ENCODE peak calls at places on chromosomes 16 and 17, in six cellular contexts. One of them, this sample, is unnamed.

GRCh38 chr16:78584991-78585390 is 485.5 kb downstream of the WWOX start:
- DNase-seq in endodermal cell: no peak
- DNase-seq in mesendoderm: no peak
- DNase-seq in spleen: no peak
- DNase-seq in Caco-2: no peak
- DNase-seq in psoas muscle: no peak
- DNase-seq in this sample: no peak

GRCh38 chr16:58792188-58792587 is 58.1 kb upstream of the GOT2 start:
- DNase-seq in Caco-2: no peak
- DNase-seq in spleen: no peak
- DNase-seq in mesendoderm: no peak
- DNase-seq in endodermal cell: no peak
- DNase-seq in psoas muscle: no peak
- DNase-seq in this sample: no peak

GRCh38 chr16:35746281-35746962 is 2287.0 kb downstream of the TP53TG3F start:
- DNase-seq in Caco-2: no peak
- DNase-seq in spleen: no peak
- DNase-seq in endodermal cell: no peak
- DNase-seq in mesendoderm: no peak
- DNase-seq in psoas muscle: no peak
- DNase-seq in this sample: no peak

GRCh38 chr17:72466199-72466598 is 345.4 kb downstream of the SOX9 start:
- DNase-seq in psoas muscle: no peak
- DNase-seq in mesendoderm: no peak
- DNase-seq in endodermal cell: no peak
- DNase-seq in Caco-2: peak; percentile 72
- DNase-seq in spleen: no peak
- DNase-seq in this sample: peak; percentile 95

GRCh38 chr17:38713456-38713855 is 8.4 kb downstream of the MLLT6 start:
- DNase-seq in psoas muscle: no peak
- DNase-seq in endodermal cell: no peak
- DNase-seq in spleen: no peak
- DNase-seq in mesendoderm: no peak
- DNase-seq in Caco-2: no peak
- DNase-seq in this sample: no peak

GRCh38 chr17:36918260-36918691 is 19.0 kb upstream of the LHX1 start:
- DNase-seq in psoas muscle: no peak
- DNase-seq in mesendoderm: peak; percentile 83
- DNase-seq in spleen: no peak
- DNase-seq in Caco-2: no peak
- DNase-seq in endodermal cell: peak; percentile 85
- DNase-seq in this sample: no peak

GRCh38 chr16:85924675-85925074 is 25.7 kb downstream of the IRF8 start:
- DNase-seq in spleen: no peak
- DNase-seq in endodermal cell: no peak
- DNase-seq in psoas muscle: no peak
- DNase-seq in mesendoderm: no peak
- DNase-seq in Caco-2: no peak
- DNase-seq in this sample: peak; percentile 70

GRCh38 chr17:57899391-57899790 is 49.5 kb upstream of the MRPS23 start:
- DNase-seq in mesendoderm: no peak
- DNase-seq in Caco-2: no peak
- DNase-seq in spleen: no peak
- DNase-seq in endodermal cell: no peak
- DNase-seq in psoas muscle: peak; percentile 65
- DNase-seq in this sample: no peak

GRCh38 chr16:11094075-11094593 is 149.8 kb downstream of the CLEC16A start:
- DNase-seq in spleen: no peak
- DNase-seq in mesendoderm: peak; percentile 80
- DNase-seq in psoas muscle: no peak
- DNase-seq in Caco-2: no peak
- DNase-seq in endodermal cell: no peak
- DNase-seq in this sample: peak; percentile 72

GRCh38 chr16:634051-634670 is 1.9 kb downstream of the METTL26 start:
- DNase-seq in Caco-2: no peak
- DNase-seq in endodermal cell: no peak
- DNase-seq in spleen: peak; percentile 78
- DNase-seq in mesendoderm: no peak
- DNase-seq in psoas muscle: no peak
- DNase-seq in this sample: no peak
- H3K4me1 ChIP-seq in Caco-2: peaks cover 10% of the 10 kb centered on the region
- H3K4me1 ChIP-seq in endodermal cell: peaks cover 9% of the 10 kb centered on the region
- H3K4me1 ChIP-seq in spleen: peaks cover 67% of the 10 kb centered on the region
- H3K4me1 ChIP-seq in mesendoderm: peaks cover 9% of the 10 kb centered on the region
- H3K4me1 ChIP-seq in psoas muscle: peaks cover 40% of the 10 kb centered on the region
- H3K4me1 ChIP-seq in this sample: peaks cover 21% of the 10 kb centered on the region

GRCh38 chr17:49730078-49730786 is 22.5 kb upstream of the SLC35B1 start:
- DNase-seq in psoas muscle: peak; percentile 86
- DNase-seq in endodermal cell: no peak
- DNase-seq in spleen: no peak
- DNase-seq in Caco-2: no peak
- DNase-seq in mesendoderm: peak; percentile 8
- DNase-seq in this sample: no peak
- H3K4me1 ChIP-seq in psoas muscle: peaks cover 26% of the 10 kb centered on the region
- H3K4me1 ChIP-seq in endodermal cell: no peaks in the 10 kb centered on the region
- H3K4me1 ChIP-seq in spleen: peaks cover 96% of the 10 kb centered on the region
- H3K4me1 ChIP-seq in Caco-2: no peaks in the 10 kb centered on the region
- H3K4me1 ChIP-seq in mesendoderm: no peaks in the 10 kb centered on the region
- H3K4me1 ChIP-seq in this sample: no peaks in the 10 kb centered on the region

DNA sequence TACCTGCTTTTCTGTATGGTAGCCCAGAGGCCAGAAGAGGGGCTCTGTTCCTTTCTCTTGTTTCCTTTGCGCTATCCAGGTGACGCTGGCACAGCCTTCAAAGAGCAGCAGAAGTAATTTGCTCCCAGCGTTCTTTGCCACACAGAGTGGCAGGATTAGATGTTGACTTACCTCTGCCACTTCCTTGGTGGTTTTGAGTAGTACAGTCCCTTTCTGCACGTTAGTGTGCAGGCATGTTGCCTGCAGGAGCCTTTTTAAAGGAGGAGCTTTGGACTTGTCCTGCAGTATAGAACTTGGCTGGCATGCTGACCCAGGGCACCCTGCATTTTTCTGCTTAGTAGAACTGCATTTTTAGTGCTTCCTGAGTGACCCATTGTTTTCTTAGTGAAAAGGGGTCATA is at the start of gene ABCC11:
- DNase-seq in endodermal cell: no peak
- DNase-seq in psoas muscle: no peak
- DNase-seq in Caco-2: no peak
- DNase-seq in spleen: no peak
- DNase-seq in mesendoderm: no peak
- DNase-seq in this sample: peak; percentile 15
- H3K4me1 ChIP-seq in endodermal cell: peaks cover 4% of the 10 kb centered on the region
- H3K4me1 ChIP-seq in psoas muscle: peaks cover 37% of the 10 kb centered on the region
- H3K4me1 ChIP-seq in Caco-2: peaks cover 7% of the 10 kb centered on the region
- H3K4me1 ChIP-seq in spleen: peaks cover 82% of the 10 kb centered on the region
- H3K4me1 ChIP-seq in mesendoderm: no peaks in the 10 kb centered on the region
- H3K4me1 ChIP-seq in this sample: peaks cover 25% of the 10 kb centered on the region

GRCh38 chr17:81552244-81553017 is at the start of gene FAAP100:
- DNase-seq in mesendoderm: peak; percentile 87
- DNase-seq in Caco-2: peak; percentile 91
- DNase-seq in psoas muscle: peak; percentile 91
- DNase-seq in endodermal cell: peak; percentile 95
- DNase-seq in spleen: peak; percentile 95
- DNase-seq in this sample: peak; percentile 85

GRCh38 chr17:81551458-81552243 is 502 bp downstream of the FAAP100 start:
- DNase-seq in endodermal cell: peak; percentile 71
- DNase-seq in spleen: peak; percentile 85
- DNase-seq in psoas muscle: peak; percentile 64
- DNase-seq in mesendoderm: no peak
- DNase-seq in Caco-2: peak; percentile 42
- DNase-seq in this sample: peak; percentile 21

GRCh38 chr17:81556175-81556691 is 4.1 kb upstream of the FAAP100 start:
- DNase-seq in mesendoderm: no peak
- DNase-seq in Caco-2: peak; percentile 51
- DNase-seq in spleen: no peak
- DNase-seq in endodermal cell: no peak
- DNase-seq in psoas muscle: no peak
- DNase-seq in this sample: no peak

GRCh38 chr17:81553018-81553615 is 964 bp upstream of the FAAP100 start:
- DNase-seq in spleen: peak; percentile 90
- DNase-seq in endodermal cell: peak; percentile 98
- DNase-seq in Caco-2: peak; percentile 71
- DNase-seq in psoas muscle: peak; percentile 75
- DNase-seq in mesendoderm: peak; percentile 93
- DNase-seq in this sample: peak; percentile 80

GRCh38 chr17:81553616-81554181 is 1.5 kb upstream of the FAAP100 start:
- DNase-seq in Caco-2: no peak
- DNase-seq in mesendoderm: no peak
- DNase-seq in spleen: no peak
- DNase-seq in psoas muscle: no peak
- DNase-seq in endodermal cell: no peak
- DNase-seq in this sample: peak; percentile 92
- H3K4me1 ChIP-seq in Caco-2: peaks cover 18% of the 10 kb centered on the region
- H3K4me1 ChIP-seq in mesendoderm: peaks cover 3% of the 10 kb centered on the region
- H3K4me1 ChIP-seq in spleen: peaks cover 79% of the 10 kb centered on the region
- H3K4me1 ChIP-seq in psoas muscle: peaks cover 44% of the 10 kb centered on the region
- H3K4me1 ChIP-seq in endodermal cell: peaks cover 3% of the 10 kb centered on the region
- H3K4me1 ChIP-seq in this sample: peaks cover 28% of the 10 kb centered on the region

DNA sequence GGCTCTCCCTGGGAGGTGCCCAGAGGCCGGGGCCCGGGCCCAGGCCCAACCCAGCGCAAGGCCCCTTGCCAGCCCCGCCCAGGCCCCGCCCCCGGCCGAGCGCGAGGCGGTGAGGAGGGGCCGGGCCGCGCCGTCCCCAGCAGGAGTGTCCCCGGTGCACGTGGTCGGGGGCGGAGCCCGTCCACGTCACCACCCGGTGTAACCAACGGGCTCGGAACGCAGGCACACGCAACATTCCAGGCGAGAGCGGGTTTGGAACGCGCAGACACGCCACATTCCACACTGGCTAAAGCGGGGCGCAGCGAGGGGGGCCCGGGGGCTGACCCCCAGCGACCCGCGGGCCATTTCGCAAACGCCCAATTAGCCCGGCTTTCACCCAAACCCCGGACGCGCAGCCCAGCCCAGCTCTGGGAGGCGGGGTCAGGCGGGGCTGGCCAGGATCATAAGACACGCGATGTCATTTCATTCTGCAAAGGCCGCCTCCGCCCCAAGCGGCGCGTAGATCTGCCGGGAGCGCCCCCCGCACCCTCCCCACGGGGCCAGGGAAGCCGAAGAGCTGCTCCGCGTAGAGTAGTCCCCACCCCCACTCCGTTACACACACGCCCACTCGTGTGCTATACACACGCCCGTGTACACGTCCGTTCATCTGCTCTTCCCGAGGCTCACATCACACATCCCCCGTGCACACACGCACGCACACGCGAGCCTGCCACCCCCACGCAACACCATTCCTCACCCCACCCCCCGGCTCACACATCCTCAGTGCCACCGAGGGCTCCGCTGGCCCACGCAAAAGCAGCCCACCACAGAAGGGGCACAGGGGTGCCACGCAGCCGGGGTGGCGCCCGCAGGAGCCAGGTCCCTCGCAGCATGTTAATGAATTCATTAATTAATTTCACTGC is 1.0 kb downstream of the MNT start:
- DNase-seq in Caco-2: peak; percentile 99
- DNase-seq in spleen: peak; percentile 99
- DNase-seq in endodermal cell: peak; percentile 100
- DNase-seq in psoas muscle: peak; percentile 98
- DNase-seq in mesendoderm: peak; percentile 98
- DNase-seq in this sample: peak; percentile 98
- H3K4me1 ChIP-seq in Caco-2: peaks cover 33% of the 10 kb centered on the region
- H3K4me1 ChIP-seq in spleen: peaks cover 75% of the 10 kb centered on the region
- H3K4me1 ChIP-seq in endodermal cell: peaks cover 22% of the 10 kb centered on the region
- H3K4me1 ChIP-seq in psoas muscle: peaks cover 60% of the 10 kb centered on the region
- H3K4me1 ChIP-seq in mesendoderm: peaks cover 5% of the 10 kb centered on the region
- H3K4me1 ChIP-seq in this sample: peaks cover 60% of the 10 kb centered on the region

GRCh38 chr16:68259421-68259820 is 4.9 kb upstream of the SLC7A6 start:
- DNase-seq in Caco-2: no peak
- DNase-seq in mesendoderm: no peak
- DNase-seq in endodermal cell: no peak
- DNase-seq in spleen: no peak
- DNase-seq in psoas muscle: peak; percentile 72
- DNase-seq in this sample: no peak

GRCh38 chr16:68255712-68256111 is 8.6 kb upstream of the SLC7A6 start:
- DNase-seq in mesendoderm: no peak
- DNase-seq in Caco-2: no peak
- DNase-seq in psoas muscle: no peak
- DNase-seq in spleen: no peak
- DNase-seq in endodermal cell: no peak
- DNase-seq in this sample: no peak

GRCh38 chr16:68259007-68259406 is 5.3 kb upstream of the SLC7A6 start:
- DNase-seq in Caco-2: no peak
- DNase-seq in endodermal cell: no peak
- DNase-seq in mesendoderm: no peak
- DNase-seq in spleen: no peak
- DNase-seq in psoas muscle: no peak
- DNase-seq in this sample: no peak

GRCh38 chr16:68257906-68258800 is 6.2 kb upstream of the SLC7A6 start:
- DNase-seq in endodermal cell: no peak
- DNase-seq in psoas muscle: peak; percentile 90
- DNase-seq in spleen: no peak
- DNase-seq in Caco-2: peak; percentile 76
- DNase-seq in mesendoderm: no peak
- DNase-seq in this sample: peak; percentile 54

GRCh38 chr16:68257251-68257905 is 6.9 kb upstream of the SLC7A6 start:
- DNase-seq in endodermal cell: no peak
- DNase-seq in spleen: no peak
- DNase-seq in psoas muscle: peak; percentile 81
- DNase-seq in Caco-2: peak; percentile 62
- DNase-seq in mesendoderm: no peak
- DNase-seq in this sample: no peak
- H3K4me1 ChIP-seq in endodermal cell: no peaks in the 10 kb centered on the region
- H3K4me1 ChIP-seq in spleen: peaks cover 43% of the 10 kb centered on the region
- H3K4me1 ChIP-seq in psoas muscle: peaks cover 60% of the 10 kb centered on the region
- H3K4me1 ChIP-seq in Caco-2: peaks cover 19% of the 10 kb centered on the region
- H3K4me1 ChIP-seq in mesendoderm: no peaks in the 10 kb centered on the region
- H3K4me1 ChIP-seq in this sample: peaks cover 8% of the 10 kb centered on the region

GRCh38 chr17:82645516-82645915 is 2.7 kb downstream of the WDR45B start:
- DNase-seq in mesendoderm: no peak
- DNase-seq in psoas muscle: no peak
- DNase-seq in endodermal cell: no peak
- DNase-seq in spleen: no peak
- DNase-seq in Caco-2: no peak
- DNase-seq in this sample: peak; percentile 40

GRCh38 chr17:82642022-82642421 is 6.2 kb downstream of the WDR45B start:
- DNase-seq in mesendoderm: no peak
- DNase-seq in endodermal cell: no peak
- DNase-seq in psoas muscle: no peak
- DNase-seq in Caco-2: no peak
- DNase-seq in spleen: no peak
- DNase-seq in this sample: no peak

GRCh38 chr17:82648165-82648668 is at the start of gene WDR45B:
- DNase-seq in endodermal cell: peak; percentile 99
- DNase-seq in spleen: peak; percentile 98
- DNase-seq in mesendoderm: peak; percentile 97
- DNase-seq in psoas muscle: peak; percentile 98
- DNase-seq in Caco-2: peak; percentile 94
- DNase-seq in this sample: peak; percentile 97

GRCh38 chr17:82647593-82648164 is 565 bp downstream of the WDR45B start:
- DNase-seq in Caco-2: peak; percentile 65
- DNase-seq in endodermal cell: peak; percentile 75
- DNase-seq in psoas muscle: peak; percentile 73
- DNase-seq in spleen: no peak
- DNase-seq in mesendoderm: peak; percentile 16
- DNase-seq in this sample: peak; percentile 24

DNA sequence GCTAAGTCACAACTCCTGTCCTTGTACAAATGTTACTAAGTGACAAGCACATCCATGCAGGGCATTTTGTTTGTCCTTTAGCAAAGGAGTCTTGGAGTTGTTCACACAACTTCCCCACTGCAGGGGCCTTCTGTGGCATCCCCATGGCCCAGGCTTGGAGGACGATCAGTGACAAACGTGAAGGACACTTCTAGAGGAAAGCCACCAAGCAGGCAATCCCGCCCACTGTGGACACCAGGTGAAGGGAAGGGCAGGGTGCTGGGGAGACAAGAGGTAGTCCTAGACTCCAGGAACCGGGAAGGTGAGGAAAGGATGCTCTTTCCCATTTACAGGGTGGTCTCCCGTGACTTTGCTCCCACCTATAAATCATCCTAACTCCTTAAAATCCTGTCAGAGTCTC is 4.1 kb downstream of the WDR45B start:
- DNase-seq in spleen: peak; percentile 52
- DNase-seq in psoas muscle: no peak
- DNase-seq in Caco-2: no peak
- DNase-seq in mesendoderm: no peak
- DNase-seq in endodermal cell: no peak
- DNase-seq in this sample: no peak
- H3K4me1 ChIP-seq in spleen: peaks cover 88% of the 10 kb centered on the region
- H3K4me1 ChIP-seq in psoas muscle: peaks cover 16% of the 10 kb centered on the region
- H3K4me1 ChIP-seq in Caco-2: peaks cover 8% of the 10 kb centered on the region
- H3K4me1 ChIP-seq in mesendoderm: peaks cover 3% of the 10 kb centered on the region
- H3K4me1 ChIP-seq in endodermal cell: no peaks in the 10 kb centered on the region
- H3K4me1 ChIP-seq in this sample: peaks cover 18% of the 10 kb centered on the region

This sample was measured in mammary epithelial cell.